ENCODE peak calls at places on chromosomes 3 and 15, in six cellular contexts. One of them, this sample, is unnamed.

GRCh38 chr3:10732292-10732691 is 83.7 kb upstream of the SLC6A11 start:
- DNase-seq in Caco-2: no peak
- DNase-seq in WTC11: no peak
- DNase-seq in thyroid gland: no peak
- DNase-seq in cardiac muscle cell: no peak
- DNase-seq in progenitor cell of endocrine pancreas: no peak
- DNase-seq in this sample: no peak

GRCh38 chr3:186095584-186096061 is 13.3 kb downstream of the ETV5 start:
- DNase-seq in cardiac muscle cell: no peak
- DNase-seq in progenitor cell of endocrine pancreas: no peak
- DNase-seq in thyroid gland: no peak
- DNase-seq in Caco-2: no peak
- DNase-seq in WTC11: no peak
- DNase-seq in this sample: no peak

GRCh38 chr3:190495796-190496195 is 18.1 kb upstream of the IL1RAP start:
- DNase-seq in cardiac muscle cell: no peak
- DNase-seq in thyroid gland: no peak
- DNase-seq in WTC11: no peak
- DNase-seq in Caco-2: no peak
- DNase-seq in progenitor cell of endocrine pancreas: no peak
- DNase-seq in this sample: no peak

GRCh38 chr3:60133269-60133877 is 1083.5 kb upstream of the CFAP20DC start:
- DNase-seq in progenitor cell of endocrine pancreas: no peak
- DNase-seq in WTC11: no peak
- DNase-seq in Caco-2: no peak
- DNase-seq in cardiac muscle cell: no peak
- DNase-seq in thyroid gland: no peak
- DNase-seq in this sample: no peak

GRCh38 chr15:31067890-31068603 is 33.5 kb downstream of the TRPM1 start:
- DNase-seq in cardiac muscle cell: no peak
- DNase-seq in Caco-2: no peak
- DNase-seq in WTC11: no peak
- DNase-seq in thyroid gland: no peak
- DNase-seq in progenitor cell of endocrine pancreas: no peak
- DNase-seq in this sample: no peak

GRCh38 chr3:51436998-51437639 is 46.0 kb downstream of the RBM15B start:
- DNase-seq in WTC11: no peak
- DNase-seq in progenitor cell of endocrine pancreas: no peak
- DNase-seq in Caco-2: no peak
- DNase-seq in cardiac muscle cell: no peak
- DNase-seq in thyroid gland: no peak
- DNase-seq in this sample: no peak

GRCh38 chr3:36669763-36670162 is 94.6 kb downstream of the DCLK3 start:
- DNase-seq in cardiac muscle cell: no peak
- DNase-seq in Caco-2: no peak
- DNase-seq in WTC11: no peak
- DNase-seq in thyroid gland: no peak
- DNase-seq in progenitor cell of endocrine pancreas: no peak
- DNase-seq in this sample: no peak

GRCh38 chr3:113743006-113743639 is 2.9 kb downstream of the NAA50 start:
- DNase-seq in cardiac muscle cell: no peak
- DNase-seq in thyroid gland: no peak
- DNase-seq in progenitor cell of endocrine pancreas: no peak
- DNase-seq in Caco-2: no peak
- DNase-seq in WTC11: no peak
- DNase-seq in this sample: no peak

GRCh38 chr3:142568393-142569017 is 10.0 kb downstream of the ATR start:
- DNase-seq in Caco-2: no peak
- DNase-seq in cardiac muscle cell: no peak
- DNase-seq in WTC11: peak; percentile 85
- DNase-seq in progenitor cell of endocrine pancreas: no peak
- DNase-seq in thyroid gland: no peak
- DNase-seq in this sample: no peak

GRCh38 chr3:11523793-11524160 is 119.9 kb downstream of the VGLL4 start:
- DNase-seq in Caco-2: no peak
- DNase-seq in cardiac muscle cell: no peak
- DNase-seq in thyroid gland: peak; percentile 33
- DNase-seq in progenitor cell of endocrine pancreas: no peak
- DNase-seq in WTC11: no peak
- DNase-seq in this sample: no peak

GRCh38 chr3:154657265-154657664 is 227.3 kb upstream of the GPR149 start:
- DNase-seq in WTC11: no peak
- DNase-seq in thyroid gland: no peak
- DNase-seq in progenitor cell of endocrine pancreas: no peak
- DNase-seq in Caco-2: no peak
- DNase-seq in cardiac muscle cell: no peak
- DNase-seq in this sample: no peak

GRCh38 chr3:119745942-119746341 is 36.0 kb upstream of the NR1I2 start:
- DNase-seq in thyroid gland: no peak
- DNase-seq in progenitor cell of endocrine pancreas: no peak
- DNase-seq in cardiac muscle cell: no peak
- DNase-seq in Caco-2: no peak
- DNase-seq in WTC11: no peak
- DNase-seq in this sample: no peak

GRCh38 chr3:182241777-182242556 is 530.2 kb downstream of the SOX2 start:
- DNase-seq in Caco-2: no peak
- DNase-seq in thyroid gland: no peak
- DNase-seq in cardiac muscle cell: peak; percentile 42
- DNase-seq in progenitor cell of endocrine pancreas: no peak
- DNase-seq in WTC11: no peak
- DNase-seq in this sample: no peak

GRCh38 chr15:80309769-80310384 is 57.9 kb upstream of the CTXND1 start:
- DNase-seq in Caco-2: no peak
- DNase-seq in WTC11: peak; percentile 35
- DNase-seq in cardiac muscle cell: peak; percentile 55
- DNase-seq in thyroid gland: peak; percentile 23
- DNase-seq in progenitor cell of endocrine pancreas: no peak
- DNase-seq in this sample: no peak

GRCh38 chr15:93052090-93052892 is 36.7 kb downstream of the RGMA start:
- DNase-seq in Caco-2: no peak
- DNase-seq in progenitor cell of endocrine pancreas: no peak
- DNase-seq in WTC11: no peak
- DNase-seq in thyroid gland: no peak
- DNase-seq in cardiac muscle cell: no peak
- DNase-seq in this sample: no peak

GRCh38 chr15:85611361-85611760 is 183.4 kb downstream of the KLHL25 start:
- DNase-seq in Caco-2: no peak
- DNase-seq in thyroid gland: no peak
- DNase-seq in progenitor cell of endocrine pancreas: no peak
- DNase-seq in cardiac muscle cell: no peak
- DNase-seq in WTC11: no peak
- DNase-seq in this sample: no peak

GRCh38 chr15:40105517-40106202 is 3.0 kb downstream of the BMF start:
- DNase-seq in thyroid gland: no peak
- DNase-seq in cardiac muscle cell: no peak
- DNase-seq in progenitor cell of endocrine pancreas: no peak
- DNase-seq in WTC11: no peak
- DNase-seq in Caco-2: no peak
- DNase-seq in this sample: peak; percentile 23

GRCh38 chr3:160826408-160826807 is 70.4 kb downstream of the PPM1L start:
- DNase-seq in Caco-2: no peak
- DNase-seq in thyroid gland: no peak
- DNase-seq in WTC11: no peak
- DNase-seq in progenitor cell of endocrine pancreas: no peak
- DNase-seq in cardiac muscle cell: no peak
- DNase-seq in this sample: no peak

GRCh38 chr3:10233988-10234387 is 14.3 kb upstream of the TATDN2 start:
- DNase-seq in WTC11: no peak
- DNase-seq in thyroid gland: no peak
- DNase-seq in Caco-2: no peak
- DNase-seq in progenitor cell of endocrine pancreas: no peak
- DNase-seq in cardiac muscle cell: no peak
- DNase-seq in this sample: no peak

GRCh38 chr3:4980229-4981159 is 1.3 kb downstream of the BHLHE40 start:
- DNase-seq in WTC11: peak; percentile 90
- DNase-seq in Caco-2: peak; percentile 80
- DNase-seq in progenitor cell of endocrine pancreas: peak; percentile 68
- DNase-seq in cardiac muscle cell: peak; percentile 87
- DNase-seq in thyroid gland: peak; percentile 95
- DNase-seq in this sample: no peak

GRCh38 chr3:141646760-141647561 is 91.1 kb upstream of the RNF7 start:
- DNase-seq in thyroid gland: no peak
- DNase-seq in progenitor cell of endocrine pancreas: no peak
- DNase-seq in Caco-2: peak; percentile 67
- DNase-seq in WTC11: peak; percentile 48
- DNase-seq in cardiac muscle cell: peak; percentile 73
- DNase-seq in this sample: no peak

GRCh38 chr3:164332856-164333802 is 745.2 kb downstream of the SI start:
- DNase-seq in progenitor cell of endocrine pancreas: no peak
- DNase-seq in WTC11: no peak
- DNase-seq in cardiac muscle cell: peak; percentile 54
- DNase-seq in thyroid gland: no peak
- DNase-seq in Caco-2: peak; percentile 39
- DNase-seq in this sample: no peak

GRCh38 chr3:152069871-152070270 is 196.4 kb downstream of the SUCNR1 start:
- DNase-seq in Caco-2: no peak
- DNase-seq in progenitor cell of endocrine pancreas: no peak
- DNase-seq in cardiac muscle cell: no peak
- DNase-seq in thyroid gland: no peak
- DNase-seq in WTC11: no peak
- DNase-seq in this sample: no peak

GRCh38 chr3:142863965-142864924 is 24.6 kb downstream of the PCOLCE2 start:
- DNase-seq in cardiac muscle cell: no peak
- DNase-seq in WTC11: no peak
- DNase-seq in Caco-2: no peak
- DNase-seq in progenitor cell of endocrine pancreas: no peak
- DNase-seq in thyroid gland: no peak
- DNase-seq in this sample: no peak

GRCh38 chr3:40843851-40844548 is 319.2 kb downstream of the ZNF621 start:
- DNase-seq in progenitor cell of endocrine pancreas: no peak
- DNase-seq in cardiac muscle cell: no peak
- DNase-seq in WTC11: no peak
- DNase-seq in Caco-2: peak; percentile 66
- DNase-seq in thyroid gland: no peak
- DNase-seq in this sample: no peak

GRCh38 chr3:171328419-171329082 is 131.7 kb downstream of the TNIK start:
- DNase-seq in cardiac muscle cell: no peak
- DNase-seq in Caco-2: peak; percentile 38
- DNase-seq in thyroid gland: peak; percentile 37
- DNase-seq in WTC11: peak; percentile 22
- DNase-seq in progenitor cell of endocrine pancreas: no peak
- DNase-seq in this sample: no peak

GRCh38 chr3:134352031-134352671 is 22.1 kb downstream of the AMOTL2 start:
- DNase-seq in WTC11: no peak
- DNase-seq in Caco-2: peak; percentile 91
- DNase-seq in progenitor cell of endocrine pancreas: no peak
- DNase-seq in cardiac muscle cell: no peak
- DNase-seq in thyroid gland: peak; percentile 45
- DNase-seq in this sample: no peak

GRCh38 chr3:15214758-15215157 is 8.7 kb downstream of the CAPN7 start:
- DNase-seq in cardiac muscle cell: no peak
- DNase-seq in thyroid gland: no peak
- DNase-seq in Caco-2: no peak
- DNase-seq in progenitor cell of endocrine pancreas: no peak
- DNase-seq in WTC11: no peak
- DNase-seq in this sample: no peak

GRCh38 chr15:84611631-84612030 is 10.8 kb downstream of the ZSCAN2 start:
- DNase-seq in WTC11: no peak
- DNase-seq in thyroid gland: no peak
- DNase-seq in cardiac muscle cell: no peak
- DNase-seq in progenitor cell of endocrine pancreas: no peak
- DNase-seq in Caco-2: no peak
- DNase-seq in this sample: no peak

GRCh38 chr3:155391583-155391982 is 98.1 kb upstream of the STRIT1 start:
- DNase-seq in Caco-2: no peak
- DNase-seq in cardiac muscle cell: no peak
- DNase-seq in WTC11: no peak
- DNase-seq in thyroid gland: no peak
- DNase-seq in progenitor cell of endocrine pancreas: no peak
- DNase-seq in this sample: no peak

GRCh38 chr3:112531358-112531781 is 30.4 kb downstream of the ATG3 start:
- DNase-seq in thyroid gland: no peak
- DNase-seq in WTC11: no peak
- DNase-seq in Caco-2: no peak
- DNase-seq in cardiac muscle cell: peak; percentile 3
- DNase-seq in progenitor cell of endocrine pancreas: no peak
- DNase-seq in this sample: no peak

GRCh38 chr3:49327485-49327884 is 12.4 kb downstream of the USP4 start:
- DNase-seq in thyroid gland: no peak
- DNase-seq in cardiac muscle cell: no peak
- DNase-seq in progenitor cell of endocrine pancreas: no peak
- DNase-seq in Caco-2: no peak
- DNase-seq in WTC11: no peak
- DNase-seq in this sample: no peak

GRCh38 chr3:146625117-146625775 is 20.1 kb upstream of the PLSCR5 start:
- DNase-seq in Caco-2: no peak
- DNase-seq in thyroid gland: no peak
- DNase-seq in cardiac muscle cell: no peak
- DNase-seq in WTC11: no peak
- DNase-seq in progenitor cell of endocrine pancreas: no peak
- DNase-seq in this sample: no peak

GRCh38 chr3:128459451-128459820 is 7.3 kb downstream of the DNAJB8 start:
- DNase-seq in Caco-2: no peak
- DNase-seq in WTC11: no peak
- DNase-seq in thyroid gland: no peak
- DNase-seq in progenitor cell of endocrine pancreas: no peak
- DNase-seq in cardiac muscle cell: no peak
- DNase-seq in this sample: no peak
- TF ChIP-seq CTCF in Caco-2: no peak
- TF ChIP-seq CTCF in WTC11: no peak
- TF ChIP-seq CTCF in thyroid gland: no peak
- TF ChIP-seq CTCF in progenitor cell of endocrine pancreas: no peak
- TF ChIP-seq CTCF in cardiac muscle cell: no peak
- TF ChIP-seq CTCF in this sample: no peak

GRCh38 chr15:53713218-53713617 is 46.2 kb downstream of the WDR72 start:
- DNase-seq in cardiac muscle cell: no peak
- DNase-seq in WTC11: no peak
- DNase-seq in Caco-2: no peak
- DNase-seq in thyroid gland: no peak
- DNase-seq in progenitor cell of endocrine pancreas: no peak
- DNase-seq in this sample: no peak

GRCh38 chr15:53721334-53722087 is 38.0 kb downstream of the WDR72 start:
- DNase-seq in Caco-2: no peak
- DNase-seq in WTC11: no peak
- DNase-seq in progenitor cell of endocrine pancreas: no peak
- DNase-seq in thyroid gland: no peak
- DNase-seq in cardiac muscle cell: no peak
- DNase-seq in this sample: no peak

GRCh38 chr15:53716909-53717878 is 42.3 kb downstream of the WDR72 start:
- DNase-seq in cardiac muscle cell: no peak
- DNase-seq in WTC11: no peak
- DNase-seq in Caco-2: no peak
- DNase-seq in thyroid gland: no peak
- DNase-seq in progenitor cell of endocrine pancreas: no peak
- DNase-seq in this sample: no peak
- TF ChIP-seq CTCF in cardiac muscle cell: no peak
- TF ChIP-seq CTCF in WTC11: no peak
- TF ChIP-seq CTCF in Caco-2: peak; percentile 30
- TF ChIP-seq CTCF in thyroid gland: no peak
- TF ChIP-seq CTCF in progenitor cell of endocrine pancreas: peak; percentile 46
- TF ChIP-seq CTCF in this sample: peak; percentile 52

GRCh38 chr3:44712455-44713075 is at the start of gene ZNF502:
- DNase-seq in progenitor cell of endocrine pancreas: no peak
- DNase-seq in thyroid gland: peak; percentile 89
- DNase-seq in cardiac muscle cell: peak; percentile 78
- DNase-seq in WTC11: peak; percentile 79
- DNase-seq in Caco-2: peak; percentile 83
- DNase-seq in this sample: peak; percentile 70
- TF ChIP-seq CTCF in progenitor cell of endocrine pancreas: no peak
- TF ChIP-seq CTCF in thyroid gland: peak; percentile 22
- TF ChIP-seq CTCF in cardiac muscle cell: peak; percentile 40
- TF ChIP-seq CTCF in WTC11: no peak
- TF ChIP-seq CTCF in Caco-2: no peak
- TF ChIP-seq CTCF in this sample: no peak

GRCh38 chr15:52256366-52256765 is 39.2 kb downstream of the MYO5C start:
- DNase-seq in WTC11: peak; percentile 72
- DNase-seq in thyroid gland: peak; percentile 75
- DNase-seq in cardiac muscle cell: peak; percentile 76
- DNase-seq in progenitor cell of endocrine pancreas: peak; percentile 62
- DNase-seq in Caco-2: peak; percentile 61
- DNase-seq in this sample: peak; percentile 34
- TF ChIP-seq CTCF in WTC11: peak; percentile 78
- TF ChIP-seq CTCF in thyroid gland: peak; percentile 68
- TF ChIP-seq CTCF in cardiac muscle cell: peak; percentile 67
- TF ChIP-seq CTCF in progenitor cell of endocrine pancreas: peak; percentile 73
- TF ChIP-seq CTCF in Caco-2: peak; percentile 66
- TF ChIP-seq CTCF in this sample: peak; percentile 73

This sample was measured in D721Med.